ENCODE peak calls at places on chromosomes 12 and 14, in ten cellular contexts. L is lower leg skin, X is heart left ventricle, Q is transverse colon, A is GM12878, B is tibial nerve, E is H54, Y is A549, K is breast epithelium, W is suprapubic skin. T is an unnamed sample.

GRCh38 chr14:101177301-101178055 is 274.0 kb upstream of the RTL1 start:
- DNase-seq in L (peak), X (no peak), Q (no peak), A (no peak), B (no peak), E (no peak), Y (no peak), K (no peak), W (no peak), T (no peak)

GRCh38 chr12:2795291-2796186 is 769 bp downstream of the FKBP4 start:
- DNase-seq in L (peak), X (peak), Q (peak), A (no peak), B (peak), E (peak), Y (peak), K (peak), W (peak), T (peak)

GRCh38 chr14:54803926-54804719 is 98.5 kb downstream of the GCH1 start:
- DNase-seq in L (peak), X (no peak), Q (no peak), A (no peak), B (no peak), E (no peak), Y (no peak), K (no peak), W (no peak), T (no peak)

GRCh38 chr12:9342614-9343353 is 134.6 kb upstream of the PZP start:
- DNase-seq in L (no peak), X (no peak), Q (no peak), A (no peak), B (no peak), E (no peak), Y (no peak), K (no peak), W (no peak), T (no peak)

GRCh38 chr14:50060871-50061663 is 55.3 kb downstream of the VCPKMT start:
- DNase-seq in L (peak), X (no peak), Q (peak), A (no peak), B (no peak), E (peak), Y (peak), K (peak), W (no peak), T (peak)

GRCh38 chr12:114694436-114695304 is 10.7 kb upstream of the TBX3 start:
- DNase-seq in L (no peak), X (no peak), Q (no peak), A (no peak), B (no peak), E (no peak), Y (no peak), K (no peak), W (no peak), T (no peak)

GRCh38 chr14:95098984-95099599 is 58.2 kb downstream of the DICER1 start:
- DNase-seq in L (peak), X (no peak), Q (peak), A (no peak), B (peak), E (peak), Y (peak), K (peak), W (no peak), T (peak)

GRCh38 chr14:64196668-64197411 is 97.3 kb downstream of the ESR2 start:
- DNase-seq in L (no peak), X (peak), Q (no peak), A (no peak), B (no peak), E (no peak), Y (no peak), K (no peak), W (no peak), T (peak)

GRCh38 chr14:105197274-105197673 is 16.2 kb upstream of the NUDT14 start:
- DNase-seq in L (no peak), X (peak), Q (no peak), A (no peak), B (no peak), E (no peak), Y (peak), K (no peak), W (no peak), T (no peak)

GRCh38 chr12:47311011-47311410 is 231.3 kb upstream of the AMIGO2 start:
- DNase-seq in L (no peak), X (no peak), Q (no peak), A (no peak), B (no peak), E (no peak), Y (no peak), K (no peak), W (no peak), T (no peak)

GRCh38 chr12:18242380-18243089 is 18.8 kb upstream of the PIK3C2G start:
- DNase-seq in L (no peak), X (no peak), Q (peak), A (no peak), B (no peak), E (no peak), Y (peak), K (no peak), W (no peak), T (no peak)

GRCh38 chr14:38202444-38203191 is 5.1 kb upstream of the SSTR1 start:
- DNase-seq in L (no peak), X (no peak), Q (no peak), A (no peak), B (no peak), E (no peak), Y (no peak), K (no peak), W (no peak), T (no peak)

GRCh38 chr12:91053951-91054715 is 3.7 kb downstream of the KERA start:
- DNase-seq in L (no peak), X (no peak), Q (peak), A (no peak), B (no peak), E (no peak), Y (peak), K (peak), W (no peak), T (no peak)

GRCh38 chr14:77849711-77850110 is 49.8 kb downstream of the ADCK1 start:
- DNase-seq in L (no peak), X (no peak), Q (no peak), A (no peak), B (no peak), E (no peak), Y (no peak), K (no peak), W (no peak), T (no peak)

GRCh38 chr12:29762637-29763300 is 21.0 kb downstream of the TMTC1 start:
- DNase-seq in L (no peak), X (no peak), Q (no peak), A (no peak), B (no peak), E (no peak), Y (no peak), K (peak), W (no peak), T (no peak)

GRCh38 chr12:75971253-75971652 is 60.3 kb downstream of the PHLDA1 start:
- DNase-seq in L (no peak), X (no peak), Q (no peak), A (no peak), B (no peak), E (no peak), Y (no peak), K (no peak), W (no peak), T (no peak)

GRCh38 chr14:89491701-89492381 is 74.8 kb upstream of the FOXN3 start:
- DNase-seq in L (no peak), X (no peak), Q (no peak), A (no peak), B (no peak), E (no peak), Y (no peak), K (no peak), W (no peak), T (no peak)

GRCh38 chr14:39558525-39558924 is 126.3 kb upstream of the FBXO33 start:
- DNase-seq in L (no peak), X (no peak), Q (no peak), A (no peak), B (no peak), E (no peak), Y (no peak), K (no peak), W (no peak), T (no peak)

GRCh38 chr14:42123526-42123925 is 516.9 kb downstream of the LRFN5 start:
- DNase-seq in L (no peak), X (no peak), Q (no peak), A (no peak), B (no peak), E (no peak), Y (no peak), K (no peak), W (no peak), T (no peak)

GRCh38 chr14:71136386-71137060 is 229.3 kb downstream of the PCNX1 start:
- DNase-seq in L (no peak), X (no peak), Q (no peak), A (no peak), B (no peak), E (no peak), Y (no peak), K (no peak), W (no peak), T (no peak)

GRCh38 chr12:55997535-55997859 is 421 bp downstream of the SUOX start:
- DNase-seq in L (no peak), X (no peak), Q (no peak), A (no peak), B (no peak), E (no peak), Y (no peak), K (peak), W (no peak), T (no peak)

GRCh38 chr12:121795029-121795977 is 1.8 kb upstream of the RHOF start:
- DNase-seq in L (peak), X (peak), Q (peak), A (no peak), B (peak), E (no peak), Y (peak), K (peak), W (peak), T (peak)

GRCh38 chr12:67484788-67485480 is 163.6 kb upstream of the DYRK2 start:
- DNase-seq in L (no peak), X (no peak), Q (no peak), A (peak), B (no peak), E (no peak), Y (no peak), K (no peak), W (no peak), T (no peak)

GRCh38 chr14:21300892-21301291 is 21.0 kb downstream of the RPGRIP1 start:
- DNase-seq in L (no peak), X (peak), Q (peak), A (no peak), B (no peak), E (no peak), Y (no peak), K (no peak), W (no peak), T (peak)

GRCh38 chr12:56206373-56207166 is 15.2 kb downstream of the RNF41 start:
- DNase-seq in L (no peak), X (peak), Q (peak), A (no peak), B (peak), E (no peak), Y (peak), K (no peak), W (no peak), T (peak)

GRCh38 chr12:30134229-30134628 is 350.5 kb upstream of the TMTC1 start:
- DNase-seq in L (no peak), X (no peak), Q (no peak), A (no peak), B (no peak), E (no peak), Y (peak), K (no peak), W (no peak), T (no peak)

GRCh38 chr12:77324763-77325468 is 259.5 kb upstream of the E2F7 start:
- DNase-seq in L (peak), X (peak), Q (peak), A (no peak), B (peak), E (peak), Y (peak), K (peak), W (peak), T (peak)

GRCh38 chr14:60183724-60184596 is 18.8 kb upstream of the DHRS7 start:
- DNase-seq in L (no peak), X (no peak), Q (no peak), A (no peak), B (no peak), E (no peak), Y (peak), K (no peak), W (no peak), T (peak)

GRCh38 chr12:104304261-104305004 is 894 bp downstream of the EID3 start:
- DNase-seq in L (no peak), X (no peak), Q (no peak), A (no peak), B (no peak), E (no peak), Y (no peak), K (no peak), W (no peak), T (no peak)

GRCh38 chr14:60266021-60266937 is 17.3 kb downstream of the PPM1A start:
- DNase-seq in L (no peak), X (no peak), Q (no peak), A (no peak), B (no peak), E (no peak), Y (no peak), K (no peak), W (no peak), T (peak)

GRCh38 chr14:90054803-90055202 is 7.0 kb upstream of the KCNK13 start:
- DNase-seq in L (no peak), X (no peak), Q (no peak), A (no peak), B (no peak), E (no peak), Y (no peak), K (no peak), W (no peak), T (no peak)

GRCh38 chr12:54521291-54522062 is 23.9 kb downstream of the NCKAP1L start:
- DNase-seq in L (no peak), X (no peak), Q (no peak), A (no peak), B (no peak), E (no peak), Y (no peak), K (no peak), W (no peak), T (no peak)

GRCh38 chr12:5232291-5232690 is 188.6 kb downstream of the KCNA5 start:
- DNase-seq in L (no peak), X (no peak), Q (no peak), A (no peak), B (no peak), E (no peak), Y (no peak), K (no peak), W (no peak), T (no peak)

GRCh38 chr12:954736-955135 is 5.2 kb upstream of the RAD52 start:
- DNase-seq in L (no peak), X (no peak), Q (no peak), A (no peak), B (no peak), E (no peak), Y (no peak), K (no peak), W (no peak), T (no peak)

GRCh38 chr14:75715926-75716780 is 55.1 kb downstream of the TTLL5 start:
- DNase-seq in L (no peak), X (no peak), Q (no peak), A (no peak), B (no peak), E (no peak), Y (peak), K (no peak), W (no peak), T (no peak)

GRCh38 chr12:107344035-107344808 is 250.9 kb upstream of the CRY1 start:
- DNase-seq in L (no peak), X (no peak), Q (no peak), A (no peak), B (no peak), E (peak), Y (peak), K (no peak), W (no peak), T (no peak)

GRCh38 chr14:95408731-95409471 is 89.2 kb upstream of the CLMN start:
- DNase-seq in L (no peak), X (no peak), Q (peak), A (no peak), B (no peak), E (no peak), Y (no peak), K (no peak), W (no peak), T (no peak)

GRCh38 chr12:50249464-50250229 is 33.7 kb downstream of the LIMA1 start:
- DNase-seq in L (no peak), X (no peak), Q (no peak), A (no peak), B (no peak), E (no peak), Y (no peak), K (no peak), W (no peak), T (no peak)

GRCh38 chr12:50256761-50257160 is 26.6 kb downstream of the LIMA1 start:
- DNase-seq in L (no peak), X (no peak), Q (no peak), A (no peak), B (no peak), E (no peak), Y (no peak), K (no peak), W (no peak), T (no peak)

GRCh38 chr12:50251619-50252300 is 31.6 kb downstream of the LIMA1 start:
- DNase-seq in L (no peak), X (no peak), Q (no peak), A (no peak), B (no peak), E (no peak), Y (no peak), K (no peak), W (no peak), T (no peak)

GRCh38 chr12:50248883-50249282 is 34.4 kb downstream of the LIMA1 start:
- DNase-seq in L (no peak), X (no peak), Q (no peak), A (no peak), B (no peak), E (no peak), Y (no peak), K (no peak), W (no peak), T (no peak)

DNA sequence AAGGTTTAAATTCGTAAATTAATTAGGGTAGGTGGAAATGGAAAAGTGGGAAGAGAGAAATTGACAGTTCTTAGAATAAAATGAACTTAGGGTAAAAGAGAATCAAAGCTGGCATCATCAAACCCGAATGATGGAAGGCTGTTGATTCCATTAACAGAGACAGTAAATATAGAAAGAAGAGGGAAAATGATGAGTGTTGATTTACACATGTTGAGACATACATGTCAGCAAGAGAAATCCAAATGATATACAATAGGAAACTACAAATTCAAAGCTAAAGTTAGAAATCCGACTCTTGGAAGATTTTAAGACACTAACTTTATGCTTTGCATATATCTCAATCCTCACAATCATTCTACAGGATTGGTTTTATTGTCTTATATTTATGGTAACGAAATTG is 30.3 kb downstream of the LIMA1 start:
- DNase-seq in L (no peak), X (no peak), Q (no peak), A (no peak), B (no peak), E (no peak), Y (no peak), K (no peak), W (no peak), T (no peak)
- TF ChIP-seq POLR2A in L (no peak), X (no peak), Q (no peak), A (no peak), B (no peak), E (no peak), Y (no peak), K (no peak), W (no peak), T (no peak)

DNA sequence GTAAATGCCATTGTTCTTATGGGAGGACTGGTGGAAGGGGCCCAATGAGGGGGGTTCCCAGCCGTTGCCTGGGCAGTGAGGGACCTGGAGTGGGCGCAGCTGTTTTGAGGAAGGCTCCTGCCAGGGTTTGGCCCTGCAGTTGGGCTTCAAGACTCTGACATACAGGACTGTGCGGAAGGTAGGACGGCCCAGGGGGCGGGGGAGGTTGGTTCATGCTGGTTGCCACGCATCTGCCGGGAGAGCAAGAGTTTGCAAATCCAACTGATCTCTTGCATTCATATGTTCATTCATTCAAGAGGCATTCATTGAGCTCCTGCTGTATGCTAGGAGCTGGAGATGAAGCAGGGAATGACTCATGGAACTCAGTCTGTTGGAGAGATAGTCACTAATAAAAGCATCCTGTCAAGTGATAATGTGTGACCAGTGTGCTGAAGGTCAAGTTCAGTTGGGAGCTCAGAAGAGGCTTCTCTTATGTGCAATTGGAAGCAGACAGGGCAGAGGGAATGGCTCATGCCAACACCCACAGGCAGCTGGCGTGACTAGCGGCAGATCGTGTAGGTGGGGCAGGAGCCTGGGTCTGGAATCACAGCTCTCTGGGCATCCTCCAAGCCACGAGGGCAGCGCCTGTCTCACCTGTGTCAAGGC is 7.8 kb downstream of the SH2B3 start:
- DNase-seq in L (no peak), X (no peak), Q (peak), A (no peak), B (no peak), E (peak), Y (no peak), K (no peak), W (no peak), T (peak)
- TF ChIP-seq POLR2A in L (no peak), X (no peak), Q (no peak), A (peak), B (no peak), E (no peak), Y (no peak), K (no peak), W (no peak), T (no peak)

GRCh38 chr12:109713187-109713984 is at the start of gene FAM222A:
- DNase-seq in L (peak), X (peak), Q (peak), A (peak), B (peak), E (peak), Y (peak), K (peak), W (peak), T (peak)
- TF ChIP-seq POLR2A in L (no peak), X (no peak), Q (no peak), A (peak), B (peak), E (peak), Y (peak), K (no peak), W (no peak), T (no peak)

GRCh38 chr14:66249544-66249943 is 236.6 kb upstream of the CCDC196 start:
- DNase-seq in L (no peak), X (no peak), Q (no peak), A (no peak), B (no peak), E (no peak), Y (no peak), K (no peak), W (no peak), T (no peak)

DNA sequence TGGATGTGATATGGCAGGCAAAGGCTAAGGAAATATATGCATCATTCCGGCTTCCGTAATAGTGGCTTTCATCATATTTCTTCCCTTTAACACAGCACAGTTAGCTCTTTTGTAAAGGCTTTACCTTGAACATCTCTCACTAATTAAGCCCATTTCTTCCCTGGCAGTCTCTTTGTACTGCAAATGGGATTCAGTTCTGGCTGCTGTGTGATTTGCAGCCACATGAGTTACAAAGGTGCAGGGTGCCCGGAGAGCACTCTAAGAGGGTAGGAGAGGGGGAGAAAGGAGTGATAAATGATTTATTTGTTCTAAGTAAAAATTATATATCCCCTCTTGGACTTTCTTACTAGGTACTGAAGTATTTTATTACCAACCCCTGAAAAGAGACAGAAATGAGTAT is 232.1 kb upstream of the CCDC196 start:
- DNase-seq in L (no peak), X (no peak), Q (no peak), A (no peak), B (no peak), E (no peak), Y (no peak), K (no peak), W (no peak), T (no peak)
- TF ChIP-seq POLR2A in L (no peak), X (no peak), Q (no peak), A (no peak), B (no peak), E (no peak), Y (no peak), K (no peak), W (no peak), T (no peak)

GRCh38 chr12:64088431-64089349 is 133.4 kb downstream of the KICS2 start:
- DNase-seq in L (no peak), X (no peak), Q (peak), A (no peak), B (peak), E (peak), Y (peak), K (peak), W (no peak), T (peak)
- TF ChIP-seq POLR2A in L (no peak), X (no peak), Q (no peak), A (no peak), B (no peak), E (no peak), Y (no peak), K (no peak), W (no peak), T (no peak)

T was measured in erythroblast.